ENCODE peak calls at places on chromosomes 2 and 18, in five cellular contexts. Y is SK-N-SH, X is GM12891, G is GM12892, F is H1. E is an unnamed sample.

GRCh38 chr2:71893646-71894045 is 254.0 kb downstream of the CYP26B1 start:
- DNase-seq in F (peak), G (no peak), Y (no peak), X (no peak), E (no peak)

GRCh38 chr2:191384829-191385228 is 139.6 kb downstream of the MYO1B start:
- DNase-seq in Y (no peak), X (no peak), G (no peak), F (no peak), E (no peak)

GRCh38 chr2:27369471-27370025 is 590 bp downstream of the EIF2B4 start:
- DNase-seq in X (no peak), G (no peak), Y (peak), F (peak), E (no peak)

GRCh38 chr2:84748339-84748738 is 132.5 kb downstream of the TRABD2A start:
- DNase-seq in X (no peak), F (no peak), G (no peak), Y (no peak), E (no peak)

GRCh38 chr2:98952971-98953370 is 16.9 kb upstream of the CRACDL start:
- DNase-seq in X (no peak), F (no peak), Y (no peak), G (no peak), E (no peak)

GRCh38 chr2:69298862-69299261 is 88.2 kb downstream of the GFPT1 start:
- DNase-seq in F (no peak), X (no peak), Y (peak), G (no peak), E (no peak)

GRCh38 chr2:95306306-95306895 is 9.3 kb downstream of the KCNIP3 start:
- DNase-seq in X (no peak), G (no peak), F (no peak), Y (no peak), E (no peak)

GRCh38 chr2:16057661-16058060 is 117.3 kb downstream of the MYCN start:
- DNase-seq in X (no peak), Y (no peak), G (no peak), F (no peak), E (no peak)

GRCh38 chr2:192250961-192251360 is 56.2 kb upstream of the TMEFF2 start:
- DNase-seq in Y (no peak), G (no peak), X (no peak), F (no peak), E (no peak)

GRCh38 chr2:556494-556893 is 120.7 kb downstream of the TMEM18 start:
- DNase-seq in Y (peak), G (no peak), F (no peak), X (no peak), E (no peak)

GRCh38 chr2:109032229-109032800 is 43.3 kb upstream of the EDAR start:
- DNase-seq in G (no peak), Y (no peak), F (no peak), X (no peak), E (no peak)

GRCh38 chr2:29241341-29241740 is 126.1 kb downstream of the CLIP4 start:
- DNase-seq in Y (no peak), X (no peak), F (no peak), G (no peak), E (no peak)

GRCh38 chr2:24920813-24921441 is 890 bp upstream of the ADCY3 start:
- DNase-seq in X (no peak), G (no peak), Y (peak), F (no peak), E (no peak)

GRCh38 chr2:45207105-45207504 is 197.9 kb upstream of the SIX2 start:
- DNase-seq in Y (no peak), F (peak), G (no peak), X (no peak), E (no peak)

GRCh38 chr2:32835148-32835547 is 111.6 kb upstream of the LTBP1 start:
- DNase-seq in G (no peak), X (no peak), Y (no peak), F (no peak), E (no peak)

GRCh38 chr2:96575790-96576456 is 39.4 kb downstream of the ARID5A start:
- DNase-seq in F (no peak), G (no peak), X (no peak), Y (no peak), E (no peak)

GRCh38 chr2:57407742-57408343 is 638.8 kb upstream of the VRK2 start:
- DNase-seq in F (no peak), Y (no peak), X (no peak), G (no peak), E (no peak)

GRCh38 chr2:55869637-55870325 is 53.8 kb downstream of the EFEMP1 start:
- DNase-seq in Y (no peak), G (no peak), F (no peak), X (no peak), E (no peak)

GRCh38 chr2:16971722-16972234 is 306.1 kb upstream of the CYRIA start:
- DNase-seq in Y (no peak), X (no peak), G (no peak), F (no peak), E (no peak)

GRCh38 chr18:67260841-67261240 is 255.7 kb downstream of the DSEL start:
- DNase-seq in G (no peak), F (no peak), X (no peak), Y (no peak), E (no peak)

GRCh38 chr2:69594341-69594740 is 49.2 kb downstream of the AAK1 start:
- DNase-seq in Y (no peak), X (no peak), F (no peak), G (no peak), E (no peak)

GRCh38 chr18:2906522-2907458 is 60.0 kb downstream of the EMILIN2 start:
- DNase-seq in G (peak), X (peak), F (peak), Y (peak), E (peak)

GRCh38 chr18:63266888-63267790 is 52.4 kb downstream of the BCL2 start:
- DNase-seq in Y (no peak), X (no peak), G (no peak), F (no peak), E (no peak)

GRCh38 chr18:74255022-74255658 is 36.6 kb downstream of the CYB5A start:
- DNase-seq in Y (no peak), X (no peak), F (no peak), G (no peak), E (no peak)

GRCh38 chr2:235541838-235542549 is 48.2 kb downstream of the AGAP1 start:
- DNase-seq in G (no peak), X (no peak), F (no peak), Y (no peak), E (no peak)

GRCh38 chr2:221124542-221125235 is 447.4 kb downstream of the EPHA4 start:
- DNase-seq in F (peak), G (no peak), X (no peak), Y (no peak), E (no peak)
- TF ChIP-seq TAF1 in F (no peak), G (no peak), X (no peak), Y (no peak), E (no peak)

GRCh38 chr2:160301420-160301819 is 101.3 kb upstream of the ITGB6 start:
- DNase-seq in Y (no peak), X (no peak), G (no peak), F (no peak), E (no peak)
- TF ChIP-seq TAF1 in Y (no peak), X (no peak), G (no peak), F (no peak), E (no peak)

GRCh38 chr18:22800551-22800951 is 132.6 kb upstream of the RBBP8 start:
- DNase-seq in F (no peak), Y (no peak), G (no peak), X (no peak), E (no peak)
- TF ChIP-seq TAF1 in F (no peak), Y (no peak), G (no peak), X (no peak), E (no peak)

DNA sequence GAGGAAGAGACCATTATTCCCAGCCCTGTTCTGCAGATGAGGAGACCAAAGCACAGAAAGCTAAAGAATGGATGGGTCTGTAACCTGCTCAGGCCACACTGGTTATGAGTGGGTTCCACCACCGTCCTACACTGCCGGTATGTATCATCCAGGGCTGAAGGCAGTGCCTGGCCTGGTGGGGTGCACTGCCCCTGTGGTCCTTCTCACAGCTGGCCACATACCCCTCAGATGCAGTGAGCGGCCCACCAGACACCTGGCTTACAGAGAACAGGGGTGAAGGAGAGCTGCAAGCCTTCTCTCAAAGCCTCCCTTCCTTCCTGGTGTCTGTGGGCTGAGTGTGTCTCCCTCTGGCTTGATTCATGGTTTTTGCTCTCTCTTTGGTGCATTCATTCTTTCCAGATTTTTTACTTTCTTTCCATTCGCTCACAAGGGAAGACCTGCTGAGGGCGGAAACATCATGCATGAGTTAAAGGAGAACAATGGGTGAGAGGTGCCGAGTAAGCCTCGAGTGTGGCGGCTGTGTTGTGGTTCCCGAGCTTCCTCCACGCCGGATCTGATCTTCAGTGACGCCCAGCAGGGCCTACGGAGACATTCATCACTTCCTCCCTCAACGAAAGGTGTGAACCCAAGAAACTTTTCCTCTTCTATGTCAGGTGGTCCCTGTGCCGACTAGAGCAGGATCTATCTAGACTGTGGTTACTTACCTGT is 62.1 kb upstream of the REL start:
- DNase-seq in Y (no peak), F (no peak), G (no peak), X (no peak), E (no peak)
- TF ChIP-seq TAF1 in Y (no peak), F (no peak), G (no peak), X (no peak), E (no peak)

DNA sequence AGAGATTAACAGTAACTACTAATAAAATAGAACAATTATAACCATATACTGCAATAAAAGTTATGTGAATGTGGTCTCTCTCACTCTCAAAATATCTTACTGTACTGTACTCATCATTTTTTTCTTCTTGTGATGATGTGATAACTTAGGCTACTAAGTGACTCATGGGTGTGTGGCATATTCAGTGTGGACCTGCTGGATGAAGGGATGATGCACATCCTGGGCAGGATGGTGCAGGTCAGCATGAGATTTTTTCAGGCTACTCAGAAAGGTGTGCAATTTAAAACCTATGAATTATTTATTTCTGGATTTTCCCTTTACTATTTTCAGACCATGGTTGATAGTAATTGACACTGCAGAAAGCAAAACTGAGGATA is 90.7 kb downstream of the NCKAP5 start:
- DNase-seq in G (no peak), X (no peak), Y (no peak), F (no peak), E (no peak)
- TF ChIP-seq TAF1 in G (no peak), X (no peak), Y (no peak), F (no peak), E (no peak)